ENCODE peak calls at places on chromosome 2, in five cellular contexts. W, R, A, Y and B are unnamed samples.

GRCh38 chr2:162928356-162928755 is 89.8 kb upstream of the KCNH7 start:
- DNase-seq in Y (no peak), W (no peak), A (no peak), R (no peak), B (no peak)

GRCh38 chr2:53913721-53914120 is 54.0 kb upstream of the GPR75 start:
- DNase-seq in A (no peak), Y (no peak), R (no peak), W (peak), B (no peak)

GRCh38 chr2:69734040-69734611 is 7.8 kb upstream of the ANXA4 start:
- DNase-seq in R (no peak), Y (no peak), W (no peak), A (peak), B (no peak)

GRCh38 chr2:200787351-200788128 is 24.2 kb upstream of the BZW1 start:
- DNase-seq in A (no peak), R (no peak), W (no peak), Y (no peak), B (no peak)

GRCh38 chr2:68428746-68429145 is 38.3 kb downstream of the FBXO48 start:
- DNase-seq in W (no peak), R (no peak), A (no peak), Y (no peak), B (no peak)

GRCh38 chr2:25895620-25896019 is 17.3 kb upstream of the ASXL2 start:
- DNase-seq in W (no peak), R (no peak), A (no peak), Y (no peak), B (no peak)

GRCh38 chr2:97849881-97850540 is 136.6 kb downstream of the ZAP70 start:
- DNase-seq in A (no peak), W (peak), Y (no peak), R (no peak), B (no peak)

GRCh38 chr2:9230051-9230802 is 23.6 kb downstream of the ASAP2 start:
- DNase-seq in R (no peak), W (no peak), Y (no peak), A (no peak), B (no peak)

GRCh38 chr2:204655626-204656025 is 110.4 kb downstream of the PARD3B start:
- DNase-seq in W (no peak), A (no peak), Y (no peak), R (no peak), B (no peak)

GRCh38 chr2:15730545-15731212 is 139.0 kb downstream of the DDX1 start:
- DNase-seq in Y (no peak), W (peak), A (peak), R (peak), B (no peak)

GRCh38 chr2:88751770-88752169 is 60.3 kb downstream of the RPIA start:
- DNase-seq in A (no peak), W (no peak), R (no peak), Y (no peak), B (no peak)

GRCh38 chr2:72630767-72631166 is 195.1 kb downstream of the EXOC6B start:
- DNase-seq in R (no peak), W (no peak), Y (no peak), A (no peak), B (no peak)
- TF ChIP-seq ATF3 in R (no peak), W (no peak), Y (no peak), A (no peak), B (no peak)

DNA sequence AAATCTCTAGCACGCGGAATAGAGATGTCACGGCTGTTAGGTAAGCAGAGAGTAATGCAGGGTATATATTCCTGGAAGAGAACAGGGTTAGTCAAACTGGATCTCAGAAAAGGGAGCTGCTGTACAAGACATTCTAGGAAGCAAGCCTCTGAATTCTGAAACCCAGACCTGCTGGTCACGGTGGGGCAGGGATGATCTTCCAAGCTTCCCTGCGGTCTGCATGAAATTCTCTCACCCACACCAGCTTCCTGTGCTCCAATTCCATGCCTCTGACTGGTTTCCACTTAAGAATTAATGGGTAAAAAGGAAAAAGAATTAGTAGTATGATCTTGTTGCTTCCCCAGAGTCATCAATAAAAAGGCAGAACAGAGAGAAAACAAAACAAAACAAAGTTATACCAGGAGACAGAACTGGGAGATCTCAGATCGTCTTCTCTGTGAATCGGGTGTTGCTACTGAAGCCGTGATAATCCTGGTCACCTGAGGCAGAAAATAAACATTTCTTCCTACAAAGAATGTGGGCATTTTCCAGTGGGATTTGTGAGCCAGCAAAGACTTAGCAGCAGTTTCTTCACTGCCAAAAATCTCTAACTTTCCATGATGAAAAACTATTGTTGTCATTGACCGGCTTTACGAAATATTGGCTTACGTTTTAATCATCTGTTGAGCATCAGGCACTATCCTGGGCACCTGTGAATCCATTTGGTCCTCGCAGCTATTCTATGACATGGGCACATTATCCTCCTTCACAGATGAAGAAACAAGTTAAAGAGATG is 5.3 kb upstream of the CYP27C1 start:
- DNase-seq in Y (no peak), W (no peak), R (no peak), A (no peak), B (no peak)
- TF ChIP-seq ATF3 in Y (no peak), W (no peak), R (no peak), A (no peak), B (no peak)

DNA sequence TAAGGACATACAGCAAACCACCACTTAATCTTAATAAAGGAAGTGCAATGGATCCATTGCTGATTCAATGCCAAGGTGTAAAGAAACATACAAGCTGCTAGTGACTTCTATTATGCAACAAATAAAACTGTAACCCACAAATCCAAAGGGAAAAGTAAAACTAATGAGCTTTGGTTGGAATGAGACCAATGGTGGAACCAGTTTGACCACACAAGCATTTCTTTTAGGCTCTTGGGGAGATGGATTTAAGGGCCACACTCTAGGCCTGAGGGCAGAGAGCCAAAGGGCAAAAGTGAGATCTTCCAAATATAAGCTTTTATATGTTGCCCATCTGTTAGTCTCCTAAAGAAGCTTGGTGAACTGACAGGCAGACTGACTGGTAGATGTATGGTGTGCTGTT is 41.4 kb upstream of the MMADHC start:
- DNase-seq in Y (no peak), W (no peak), R (no peak), A (no peak), B (no peak)
- TF ChIP-seq ATF3 in Y (no peak), W (no peak), R (no peak), A (no peak), B (no peak)

DNA sequence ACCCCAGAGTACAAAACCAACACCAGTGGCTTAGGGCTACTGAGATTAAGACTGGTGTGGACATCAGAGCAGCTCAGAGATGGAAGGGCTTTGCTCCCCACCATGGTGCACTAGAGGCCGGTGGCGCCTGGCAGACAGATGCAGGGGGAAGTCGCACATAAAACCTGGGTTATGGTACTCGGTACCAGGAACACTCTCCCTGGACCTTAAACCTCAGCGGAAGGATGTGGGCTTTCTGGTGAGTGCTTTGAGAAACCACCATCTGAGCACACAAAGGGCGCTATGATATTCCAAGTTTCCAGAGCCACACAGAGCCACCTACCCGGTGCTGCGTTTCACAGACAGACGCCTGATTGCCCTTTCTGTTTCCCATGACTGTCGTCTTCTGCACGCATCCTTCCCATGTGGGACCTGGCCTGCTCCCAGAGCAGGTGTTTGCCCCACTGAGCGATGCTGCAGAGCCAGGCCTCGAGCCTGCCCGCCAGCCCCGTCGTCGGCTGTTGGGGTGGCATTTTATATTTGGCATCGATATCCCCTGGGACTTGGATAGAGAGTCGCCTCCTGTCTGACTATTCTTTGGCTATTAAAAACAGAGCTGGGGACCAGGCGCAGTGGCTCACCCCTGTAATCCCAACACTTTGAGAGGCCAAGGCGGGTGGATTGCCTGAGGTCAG is 89.5 kb upstream of the ODC1 start:
- DNase-seq in Y (no peak), R (no peak), A (no peak), W (no peak), B (no peak)
- TF ChIP-seq ATF3 in Y (no peak), R (no peak), A (no peak), W (no peak), B (no peak)

GRCh38 chr2:12617853-12618252 is 98.9 kb upstream of the TRIB2 start:
- DNase-seq in W (no peak), Y (no peak), A (no peak), R (no peak), B (no peak)

GRCh38 chr2:12618576-12618975 is 98.2 kb upstream of the TRIB2 start:
- DNase-seq in Y (no peak), A (no peak), R (no peak), W (no peak), B (no peak)

GRCh38 chr2:12617366-12617765 is 99.4 kb upstream of the TRIB2 start:
- DNase-seq in W (no peak), R (no peak), A (no peak), Y (no peak), B (no peak)

GRCh38 chr2:12615509-12615908 is 101.2 kb upstream of the TRIB2 start:
- DNase-seq in W (no peak), A (no peak), Y (no peak), R (no peak), B (no peak)

GRCh38 chr2:12616456-12617163 is 100.1 kb upstream of the TRIB2 start:
- DNase-seq in R (no peak), A (no peak), W (no peak), Y (no peak), B (no peak)
- TF ChIP-seq ATF3 in R (no peak), A (no peak), W (no peak), Y (no peak), B (no peak)

GRCh38 chr2:85064927-85065630 is 68.1 kb upstream of the TCF7L1 start:
- DNase-seq in Y (peak), A (no peak), W (no peak), R (no peak), B (peak)

GRCh38 chr2:85071096-85071495 is 62.1 kb upstream of the TCF7L1 start:
- DNase-seq in W (no peak), R (no peak), A (no peak), Y (no peak), B (no peak)

GRCh38 chr2:85066006-85066405 is 67.2 kb upstream of the TCF7L1 start:
- DNase-seq in A (no peak), R (no peak), W (no peak), Y (no peak), B (no peak)

GRCh38 chr2:85063981-85064599 is 69.1 kb upstream of the TCF7L1 start:
- DNase-seq in W (no peak), R (no peak), Y (no peak), A (no peak), B (no peak)

DNA sequence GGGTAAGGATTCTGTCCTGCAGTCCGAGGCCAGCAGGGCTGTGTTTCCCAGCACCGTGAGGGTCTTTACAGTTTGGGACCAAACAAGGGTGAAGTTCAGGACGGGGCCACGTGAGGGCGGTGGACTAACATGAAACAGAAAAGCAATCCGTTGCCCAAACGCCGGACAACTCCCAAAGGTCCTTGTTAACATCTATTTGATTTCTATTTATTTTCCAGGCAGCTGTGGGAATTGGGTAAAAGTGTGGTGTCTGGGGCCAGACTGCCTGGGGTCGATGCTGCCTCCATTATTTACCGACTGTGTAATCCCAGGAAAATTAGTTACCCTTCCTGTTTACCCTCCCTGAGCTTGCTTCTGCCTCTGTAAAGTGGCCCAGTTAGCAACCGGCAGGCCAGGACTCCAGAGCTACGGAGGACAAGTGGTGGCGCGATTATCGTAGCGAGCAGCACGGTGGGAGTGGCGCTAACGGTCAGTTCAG is 66.3 kb upstream of the TCF7L1 start:
- DNase-seq in R (peak), Y (peak), W (no peak), A (peak), B (peak)
- TF ChIP-seq ATF3 in R (no peak), Y (no peak), W (no peak), A (no peak), B (no peak)

GRCh38 chr2:172995323-172996244 is 80.1 kb upstream of the MAP3K20 start:
- DNase-seq in Y (no peak), A (peak), R (no peak), W (no peak), B (no peak)
- TF ChIP-seq ATF3 in Y (no peak), A (no peak), R (no peak), W (no peak), B (no peak)

DNA sequence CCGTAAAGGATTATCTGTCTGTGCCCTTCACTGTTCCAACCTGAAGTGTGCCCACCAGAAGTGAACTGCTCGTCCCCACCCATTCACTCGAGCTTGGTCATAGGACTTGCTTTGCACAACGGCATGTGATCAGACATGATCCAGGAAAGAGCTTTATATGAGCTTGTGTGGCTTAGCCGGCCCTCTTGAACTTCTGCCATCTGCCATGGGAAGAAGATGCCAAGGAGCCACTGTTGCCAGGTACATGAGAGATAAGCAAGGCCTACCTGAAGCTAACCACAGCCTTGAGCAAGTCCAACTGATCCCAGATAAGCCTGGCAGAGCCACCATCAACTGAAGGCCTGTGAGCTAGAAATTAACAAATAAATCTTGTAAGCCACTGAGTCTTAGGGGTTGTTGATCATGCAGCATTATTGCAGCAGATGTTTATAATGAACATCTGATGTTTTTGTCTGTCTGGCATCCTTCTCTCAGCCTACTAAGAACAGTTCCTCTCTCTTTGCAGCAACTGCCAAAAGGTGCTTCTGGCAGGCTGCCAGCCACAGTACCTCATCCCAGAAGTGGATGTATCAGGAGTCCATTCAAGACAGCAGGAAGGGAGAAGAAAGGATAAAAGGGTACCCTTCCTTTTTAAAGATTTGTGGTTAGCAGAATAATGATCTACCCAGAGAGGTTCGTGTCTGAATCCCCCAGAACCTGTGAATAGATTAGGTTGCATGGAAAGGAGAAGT is 16.8 kb downstream of the DBI start:
- DNase-seq in A (no peak), R (no peak), W (no peak), Y (no peak), B (no peak)
- TF ChIP-seq ATF3 in A (no peak), R (no peak), W (no peak), Y (no peak), B (no peak)

DNA sequence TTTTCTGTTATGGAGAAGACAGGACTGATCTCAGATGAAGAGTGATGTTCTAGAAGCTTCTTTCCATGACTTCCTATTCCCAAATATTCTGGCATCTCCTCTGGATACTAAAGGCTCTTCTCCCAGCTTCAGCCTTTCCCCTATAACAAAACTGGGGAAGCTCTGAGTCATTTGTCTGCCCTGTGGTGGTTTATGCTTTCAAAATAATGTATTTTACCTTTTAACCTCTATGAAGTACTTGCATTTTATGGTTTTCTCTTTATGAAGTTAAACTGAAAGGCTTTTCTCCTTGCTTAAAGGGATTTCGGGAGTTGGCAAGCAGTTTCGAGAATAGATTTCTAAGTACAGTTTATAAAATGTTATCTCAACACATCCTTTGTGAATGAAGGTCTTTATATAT is 104.4 kb downstream of the TANC1 start:
- DNase-seq in Y (no peak), A (no peak), W (no peak), R (no peak), B (no peak)
- TF ChIP-seq ATF3 in Y (no peak), A (no peak), W (no peak), R (no peak), B (no peak)